ENCODE peak calls at places on chromosome 18, in nine cellular contexts. One of them, this sample, is unnamed.

GRCh38 chr18:31658670-31659573 is 25.5 kb downstream of the B4GALT6 start:
- DNase-seq in GDM1: peak
- DNase-seq in activated naive CD8-positive, alpha-beta T cell treated with anti-CD3 and anti-CD28 coated beads, Interleukin-2, amount 10 ng/mL, durations not matched to agents 7 days and 5 days: no peak
- DNase-seq in NCI-H1417 treated with DMSO at 0.1 percent for 48 hours: no peak
- DNase-seq in mucosa of gallbladder: no peak
- DNase-seq in RWPE1: no peak
- DNase-seq in nephron progenitor cell: no peak
- DNase-seq in dermis microvascular lymphatic vessel endothelial cell: peak
- DNase-seq in hypothalamus: no peak
- DNase-seq in this sample: no peak

GRCh38 chr18:77765468-77765867 is 515.8 kb downstream of the GALR1 start:
- DNase-seq in GDM1: peak
- DNase-seq in activated naive CD8-positive, alpha-beta T cell treated with anti-CD3 and anti-CD28 coated beads, Interleukin-2, amount 10 ng/mL, durations not matched to agents 7 days and 5 days: no peak
- DNase-seq in NCI-H1417 treated with DMSO at 0.1 percent for 48 hours: peak
- DNase-seq in mucosa of gallbladder: peak
- DNase-seq in RWPE1: peak
- DNase-seq in nephron progenitor cell: peak
- DNase-seq in dermis microvascular lymphatic vessel endothelial cell: no peak
- DNase-seq in hypothalamus: peak
- DNase-seq in this sample: peak

GRCh38 chr18:59848002-59848401 is 51.8 kb upstream of the PMAIP1 start:
- DNase-seq in GDM1: no peak
- DNase-seq in activated naive CD8-positive, alpha-beta T cell treated with anti-CD3 and anti-CD28 coated beads, Interleukin-2, amount 10 ng/mL, durations not matched to agents 7 days and 5 days: no peak
- DNase-seq in NCI-H1417 treated with DMSO at 0.1 percent for 48 hours: no peak
- DNase-seq in mucosa of gallbladder: no peak
- DNase-seq in RWPE1: no peak
- DNase-seq in nephron progenitor cell: no peak
- DNase-seq in dermis microvascular lymphatic vessel endothelial cell: no peak
- DNase-seq in hypothalamus: no peak
- DNase-seq in this sample: no peak

GRCh38 chr18:3623769-3624545 is 174.0 kb downstream of the TGIF1 start:
- DNase-seq in GDM1: no peak
- DNase-seq in activated naive CD8-positive, alpha-beta T cell treated with anti-CD3 and anti-CD28 coated beads, Interleukin-2, amount 10 ng/mL, durations not matched to agents 7 days and 5 days: no peak
- DNase-seq in NCI-H1417 treated with DMSO at 0.1 percent for 48 hours: no peak
- DNase-seq in mucosa of gallbladder: peak
- DNase-seq in RWPE1: peak
- DNase-seq in nephron progenitor cell: peak
- DNase-seq in dermis microvascular lymphatic vessel endothelial cell: peak
- DNase-seq in hypothalamus: no peak
- DNase-seq in this sample: peak

GRCh38 chr18:49075697-49076096 is 124.9 kb upstream of the SMAD7 start:
- DNase-seq in GDM1: no peak
- DNase-seq in activated naive CD8-positive, alpha-beta T cell treated with anti-CD3 and anti-CD28 coated beads, Interleukin-2, amount 10 ng/mL, durations not matched to agents 7 days and 5 days: no peak
- DNase-seq in NCI-H1417 treated with DMSO at 0.1 percent for 48 hours: no peak
- DNase-seq in mucosa of gallbladder: no peak
- DNase-seq in RWPE1: no peak
- DNase-seq in nephron progenitor cell: no peak
- DNase-seq in dermis microvascular lymphatic vessel endothelial cell: no peak
- DNase-seq in hypothalamus: no peak
- DNase-seq in this sample: no peak

GRCh38 chr18:23837591-23837990 is 148.3 kb downstream of the LAMA3 start:
- DNase-seq in GDM1: no peak
- DNase-seq in activated naive CD8-positive, alpha-beta T cell treated with anti-CD3 and anti-CD28 coated beads, Interleukin-2, amount 10 ng/mL, durations not matched to agents 7 days and 5 days: no peak
- DNase-seq in NCI-H1417 treated with DMSO at 0.1 percent for 48 hours: no peak
- DNase-seq in mucosa of gallbladder: no peak
- DNase-seq in RWPE1: peak
- DNase-seq in nephron progenitor cell: no peak
- DNase-seq in dermis microvascular lymphatic vessel endothelial cell: peak
- DNase-seq in hypothalamus: no peak
- DNase-seq in this sample: no peak

GRCh38 chr18:77392323-77392722 is 142.7 kb downstream of the GALR1 start:
- DNase-seq in GDM1: no peak
- DNase-seq in activated naive CD8-positive, alpha-beta T cell treated with anti-CD3 and anti-CD28 coated beads, Interleukin-2, amount 10 ng/mL, durations not matched to agents 7 days and 5 days: no peak
- DNase-seq in NCI-H1417 treated with DMSO at 0.1 percent for 48 hours: no peak
- DNase-seq in mucosa of gallbladder: no peak
- DNase-seq in RWPE1: peak
- DNase-seq in nephron progenitor cell: no peak
- DNase-seq in dermis microvascular lymphatic vessel endothelial cell: no peak
- DNase-seq in hypothalamus: no peak
- DNase-seq in this sample: no peak

GRCh38 chr18:55402731-55403405 is 185.1 kb downstream of the TCF4 start:
- DNase-seq in GDM1: no peak
- DNase-seq in activated naive CD8-positive, alpha-beta T cell treated with anti-CD3 and anti-CD28 coated beads, Interleukin-2, amount 10 ng/mL, durations not matched to agents 7 days and 5 days: no peak
- DNase-seq in NCI-H1417 treated with DMSO at 0.1 percent for 48 hours: no peak
- DNase-seq in mucosa of gallbladder: no peak
- DNase-seq in RWPE1: no peak
- DNase-seq in nephron progenitor cell: no peak
- DNase-seq in dermis microvascular lymphatic vessel endothelial cell: peak
- DNase-seq in hypothalamus: no peak
- DNase-seq in this sample: no peak

GRCh38 chr18:58995663-58996062 is 131.0 kb downstream of the ZNF532 start:
- DNase-seq in GDM1: no peak
- DNase-seq in activated naive CD8-positive, alpha-beta T cell treated with anti-CD3 and anti-CD28 coated beads, Interleukin-2, amount 10 ng/mL, durations not matched to agents 7 days and 5 days: no peak
- DNase-seq in NCI-H1417 treated with DMSO at 0.1 percent for 48 hours: no peak
- DNase-seq in mucosa of gallbladder: no peak
- DNase-seq in RWPE1: no peak
- DNase-seq in nephron progenitor cell: no peak
- DNase-seq in dermis microvascular lymphatic vessel endothelial cell: no peak
- DNase-seq in hypothalamus: no peak
- DNase-seq in this sample: no peak

GRCh38 chr18:13173573-13173972 is 45.0 kb upstream of the LDLRAD4 start:
- DNase-seq in GDM1: no peak
- DNase-seq in activated naive CD8-positive, alpha-beta T cell treated with anti-CD3 and anti-CD28 coated beads, Interleukin-2, amount 10 ng/mL, durations not matched to agents 7 days and 5 days: no peak
- DNase-seq in NCI-H1417 treated with DMSO at 0.1 percent for 48 hours: no peak
- DNase-seq in mucosa of gallbladder: no peak
- DNase-seq in RWPE1: no peak
- DNase-seq in nephron progenitor cell: no peak
- DNase-seq in dermis microvascular lymphatic vessel endothelial cell: no peak
- DNase-seq in hypothalamus: no peak
- DNase-seq in this sample: no peak

GRCh38 chr18:55012041-55012440 is 52.8 kb upstream of the CCDC68 start:
- DNase-seq in GDM1: no peak
- DNase-seq in activated naive CD8-positive, alpha-beta T cell treated with anti-CD3 and anti-CD28 coated beads, Interleukin-2, amount 10 ng/mL, durations not matched to agents 7 days and 5 days: no peak
- DNase-seq in NCI-H1417 treated with DMSO at 0.1 percent for 48 hours: no peak
- DNase-seq in mucosa of gallbladder: no peak
- DNase-seq in RWPE1: no peak
- DNase-seq in nephron progenitor cell: no peak
- DNase-seq in dermis microvascular lymphatic vessel endothelial cell: no peak
- DNase-seq in hypothalamus: no peak
- DNase-seq in this sample: no peak

GRCh38 chr18:37403100-37403781 is 162.4 kb downstream of the CELF4 start:
- DNase-seq in GDM1: no peak
- DNase-seq in activated naive CD8-positive, alpha-beta T cell treated with anti-CD3 and anti-CD28 coated beads, Interleukin-2, amount 10 ng/mL, durations not matched to agents 7 days and 5 days: no peak
- DNase-seq in NCI-H1417 treated with DMSO at 0.1 percent for 48 hours: peak
- DNase-seq in mucosa of gallbladder: peak
- DNase-seq in RWPE1: peak
- DNase-seq in nephron progenitor cell: no peak
- DNase-seq in dermis microvascular lymphatic vessel endothelial cell: no peak
- DNase-seq in hypothalamus: no peak
- DNase-seq in this sample: no peak

GRCh38 chr18:6069539-6069938 is 174.2 kb upstream of the TMEM200C start:
- DNase-seq in GDM1: no peak
- DNase-seq in activated naive CD8-positive, alpha-beta T cell treated with anti-CD3 and anti-CD28 coated beads, Interleukin-2, amount 10 ng/mL, durations not matched to agents 7 days and 5 days: no peak
- DNase-seq in NCI-H1417 treated with DMSO at 0.1 percent for 48 hours: no peak
- DNase-seq in mucosa of gallbladder: no peak
- DNase-seq in RWPE1: no peak
- DNase-seq in nephron progenitor cell: no peak
- DNase-seq in dermis microvascular lymphatic vessel endothelial cell: no peak
- DNase-seq in hypothalamus: no peak
- DNase-seq in this sample: no peak

GRCh38 chr18:50454379-50455005 is 79.6 kb downstream of the SKA1 start:
- DNase-seq in GDM1: no peak
- DNase-seq in activated naive CD8-positive, alpha-beta T cell treated with anti-CD3 and anti-CD28 coated beads, Interleukin-2, amount 10 ng/mL, durations not matched to agents 7 days and 5 days: no peak
- DNase-seq in NCI-H1417 treated with DMSO at 0.1 percent for 48 hours: no peak
- DNase-seq in mucosa of gallbladder: no peak
- DNase-seq in RWPE1: no peak
- DNase-seq in nephron progenitor cell: no peak
- DNase-seq in dermis microvascular lymphatic vessel endothelial cell: no peak
- DNase-seq in hypothalamus: no peak
- DNase-seq in this sample: no peak

GRCh38 chr18:12046751-12047335 is 46.8 kb upstream of the ANKRD62 start:
- DNase-seq in GDM1: no peak
- DNase-seq in activated naive CD8-positive, alpha-beta T cell treated with anti-CD3 and anti-CD28 coated beads, Interleukin-2, amount 10 ng/mL, durations not matched to agents 7 days and 5 days: no peak
- DNase-seq in NCI-H1417 treated with DMSO at 0.1 percent for 48 hours: no peak
- DNase-seq in mucosa of gallbladder: no peak
- DNase-seq in RWPE1: no peak
- DNase-seq in nephron progenitor cell: no peak
- DNase-seq in dermis microvascular lymphatic vessel endothelial cell: no peak
- DNase-seq in hypothalamus: no peak
- DNase-seq in this sample: no peak

GRCh38 chr18:51070545-51070944 is 40.5 kb downstream of the SMAD4 start:
- DNase-seq in GDM1: no peak
- DNase-seq in activated naive CD8-positive, alpha-beta T cell treated with anti-CD3 and anti-CD28 coated beads, Interleukin-2, amount 10 ng/mL, durations not matched to agents 7 days and 5 days: no peak
- DNase-seq in NCI-H1417 treated with DMSO at 0.1 percent for 48 hours: no peak
- DNase-seq in mucosa of gallbladder: no peak
- DNase-seq in RWPE1: peak
- DNase-seq in nephron progenitor cell: no peak
- DNase-seq in dermis microvascular lymphatic vessel endothelial cell: no peak
- DNase-seq in hypothalamus: no peak
- DNase-seq in this sample: no peak

GRCh38 chr18:3649135-3649558 is 199.2 kb downstream of the TGIF1 start:
- DNase-seq in GDM1: no peak
- DNase-seq in activated naive CD8-positive, alpha-beta T cell treated with anti-CD3 and anti-CD28 coated beads, Interleukin-2, amount 10 ng/mL, durations not matched to agents 7 days and 5 days: no peak
- DNase-seq in NCI-H1417 treated with DMSO at 0.1 percent for 48 hours: no peak
- DNase-seq in mucosa of gallbladder: no peak
- DNase-seq in RWPE1: no peak
- DNase-seq in nephron progenitor cell: no peak
- DNase-seq in dermis microvascular lymphatic vessel endothelial cell: no peak
- DNase-seq in hypothalamus: no peak
- DNase-seq in this sample: no peak

GRCh38 chr18:33135951-33136660 is 304.4 kb downstream of the CCDC178 start:
- DNase-seq in GDM1: no peak
- DNase-seq in activated naive CD8-positive, alpha-beta T cell treated with anti-CD3 and anti-CD28 coated beads, Interleukin-2, amount 10 ng/mL, durations not matched to agents 7 days and 5 days: no peak
- DNase-seq in NCI-H1417 treated with DMSO at 0.1 percent for 48 hours: no peak
- DNase-seq in mucosa of gallbladder: no peak
- DNase-seq in RWPE1: no peak
- DNase-seq in nephron progenitor cell: no peak
- DNase-seq in dermis microvascular lymphatic vessel endothelial cell: peak
- DNase-seq in hypothalamus: no peak
- DNase-seq in this sample: no peak

GRCh38 chr18:8912348-8913057 is 190.0 kb upstream of the NDUFV2 start:
- DNase-seq in GDM1: no peak
- DNase-seq in activated naive CD8-positive, alpha-beta T cell treated with anti-CD3 and anti-CD28 coated beads, Interleukin-2, amount 10 ng/mL, durations not matched to agents 7 days and 5 days: no peak
- DNase-seq in NCI-H1417 treated with DMSO at 0.1 percent for 48 hours: no peak
- DNase-seq in mucosa of gallbladder: no peak
- DNase-seq in RWPE1: no peak
- DNase-seq in nephron progenitor cell: peak
- DNase-seq in dermis microvascular lymphatic vessel endothelial cell: no peak
- DNase-seq in hypothalamus: no peak
- DNase-seq in this sample: no peak

GRCh38 chr18:48098538-48098937 is 168.1 kb upstream of the SMAD2 start:
- DNase-seq in GDM1: no peak
- DNase-seq in activated naive CD8-positive, alpha-beta T cell treated with anti-CD3 and anti-CD28 coated beads, Interleukin-2, amount 10 ng/mL, durations not matched to agents 7 days and 5 days: no peak
- DNase-seq in NCI-H1417 treated with DMSO at 0.1 percent for 48 hours: no peak
- DNase-seq in mucosa of gallbladder: no peak
- DNase-seq in RWPE1: no peak
- DNase-seq in nephron progenitor cell: no peak
- DNase-seq in dermis microvascular lymphatic vessel endothelial cell: no peak
- DNase-seq in hypothalamus: no peak
- DNase-seq in this sample: no peak

GRCh38 chr18:54215069-54215468 is 9.4 kb downstream of the MBD2 start:
- DNase-seq in GDM1: no peak
- DNase-seq in activated naive CD8-positive, alpha-beta T cell treated with anti-CD3 and anti-CD28 coated beads, Interleukin-2, amount 10 ng/mL, durations not matched to agents 7 days and 5 days: no peak
- DNase-seq in NCI-H1417 treated with DMSO at 0.1 percent for 48 hours: no peak
- DNase-seq in mucosa of gallbladder: no peak
- DNase-seq in RWPE1: no peak
- DNase-seq in nephron progenitor cell: no peak
- DNase-seq in dermis microvascular lymphatic vessel endothelial cell: no peak
- DNase-seq in hypothalamus: no peak
- DNase-seq in this sample: no peak

GRCh38 chr18:34862561-34862960 is 152.5 kb downstream of the DTNA start:
- DNase-seq in GDM1: no peak
- DNase-seq in activated naive CD8-positive, alpha-beta T cell treated with anti-CD3 and anti-CD28 coated beads, Interleukin-2, amount 10 ng/mL, durations not matched to agents 7 days and 5 days: no peak
- DNase-seq in NCI-H1417 treated with DMSO at 0.1 percent for 48 hours: no peak
- DNase-seq in mucosa of gallbladder: no peak
- DNase-seq in RWPE1: no peak
- DNase-seq in nephron progenitor cell: no peak
- DNase-seq in dermis microvascular lymphatic vessel endothelial cell: no peak
- DNase-seq in hypothalamus: no peak
- DNase-seq in this sample: no peak

GRCh38 chr18:22015156-22015555 is 154.2 kb upstream of the GATA6 start:
- DNase-seq in GDM1: no peak
- DNase-seq in activated naive CD8-positive, alpha-beta T cell treated with anti-CD3 and anti-CD28 coated beads, Interleukin-2, amount 10 ng/mL, durations not matched to agents 7 days and 5 days: no peak
- DNase-seq in NCI-H1417 treated with DMSO at 0.1 percent for 48 hours: no peak
- DNase-seq in mucosa of gallbladder: no peak
- DNase-seq in RWPE1: no peak
- DNase-seq in nephron progenitor cell: no peak
- DNase-seq in dermis microvascular lymphatic vessel endothelial cell: no peak
- DNase-seq in hypothalamus: no peak
- DNase-seq in this sample: no peak

GRCh38 chr18:79702906-79703305 is 23.3 kb downstream of the CTDP1 start:
- DNase-seq in GDM1: no peak
- DNase-seq in activated naive CD8-positive, alpha-beta T cell treated with anti-CD3 and anti-CD28 coated beads, Interleukin-2, amount 10 ng/mL, durations not matched to agents 7 days and 5 days: no peak
- DNase-seq in NCI-H1417 treated with DMSO at 0.1 percent for 48 hours: no peak
- DNase-seq in mucosa of gallbladder: no peak
- DNase-seq in RWPE1: no peak
- DNase-seq in nephron progenitor cell: no peak
- DNase-seq in dermis microvascular lymphatic vessel endothelial cell: no peak
- DNase-seq in hypothalamus: no peak
- DNase-seq in this sample: no peak

GRCh38 chr18:6624271-6624670 is 105.2 kb upstream of the ARHGAP28 start:
- DNase-seq in GDM1: no peak
- DNase-seq in activated naive CD8-positive, alpha-beta T cell treated with anti-CD3 and anti-CD28 coated beads, Interleukin-2, amount 10 ng/mL, durations not matched to agents 7 days and 5 days: no peak
- DNase-seq in NCI-H1417 treated with DMSO at 0.1 percent for 48 hours: no peak
- DNase-seq in mucosa of gallbladder: no peak
- DNase-seq in RWPE1: peak
- DNase-seq in nephron progenitor cell: no peak
- DNase-seq in dermis microvascular lymphatic vessel endothelial cell: no peak
- DNase-seq in hypothalamus: no peak
- DNase-seq in this sample: peak

GRCh38 chr18:62505669-62506494 is 16.9 kb upstream of the ZCCHC2 start:
- DNase-seq in GDM1: peak
- DNase-seq in activated naive CD8-positive, alpha-beta T cell treated with anti-CD3 and anti-CD28 coated beads, Interleukin-2, amount 10 ng/mL, durations not matched to agents 7 days and 5 days: peak
- DNase-seq in NCI-H1417 treated with DMSO at 0.1 percent for 48 hours: no peak
- DNase-seq in mucosa of gallbladder: no peak
- DNase-seq in RWPE1: no peak
- DNase-seq in nephron progenitor cell: no peak
- DNase-seq in dermis microvascular lymphatic vessel endothelial cell: peak
- DNase-seq in hypothalamus: no peak
- DNase-seq in this sample: peak

GRCh38 chr18:56716692-56717146 is 65.6 kb downstream of the WDR7 start:
- DNase-seq in GDM1: no peak
- DNase-seq in activated naive CD8-positive, alpha-beta T cell treated with anti-CD3 and anti-CD28 coated beads, Interleukin-2, amount 10 ng/mL, durations not matched to agents 7 days and 5 days: no peak
- DNase-seq in NCI-H1417 treated with DMSO at 0.1 percent for 48 hours: no peak
- DNase-seq in mucosa of gallbladder: no peak
- DNase-seq in RWPE1: no peak
- DNase-seq in nephron progenitor cell: no peak
- DNase-seq in dermis microvascular lymphatic vessel endothelial cell: no peak
- DNase-seq in hypothalamus: no peak
- DNase-seq in this sample: no peak

GRCh38 chr18:63831080-63831788 is 56.0 kb downstream of the SERPINB7 start:
- DNase-seq in GDM1: peak
- DNase-seq in activated naive CD8-positive, alpha-beta T cell treated with anti-CD3 and anti-CD28 coated beads, Interleukin-2, amount 10 ng/mL, durations not matched to agents 7 days and 5 days: no peak
- DNase-seq in NCI-H1417 treated with DMSO at 0.1 percent for 48 hours: no peak
- DNase-seq in mucosa of gallbladder: no peak
- DNase-seq in RWPE1: no peak
- DNase-seq in nephron progenitor cell: no peak
- DNase-seq in dermis microvascular lymphatic vessel endothelial cell: no peak
- DNase-seq in hypothalamus: no peak
- DNase-seq in this sample: no peak

GRCh38 chr18:75530118-75530517 is 102.6 kb upstream of the SMIM21 start:
- DNase-seq in GDM1: no peak
- DNase-seq in activated naive CD8-positive, alpha-beta T cell treated with anti-CD3 and anti-CD28 coated beads, Interleukin-2, amount 10 ng/mL, durations not matched to agents 7 days and 5 days: no peak
- DNase-seq in NCI-H1417 treated with DMSO at 0.1 percent for 48 hours: no peak
- DNase-seq in mucosa of gallbladder: no peak
- DNase-seq in RWPE1: no peak
- DNase-seq in nephron progenitor cell: no peak
- DNase-seq in dermis microvascular lymphatic vessel endothelial cell: no peak
- DNase-seq in hypothalamus: no peak
- DNase-seq in this sample: no peak

GRCh38 chr18:55251186-55251995 is 292.1 kb upstream of the CCDC68 start:
- DNase-seq in GDM1: no peak
- DNase-seq in activated naive CD8-positive, alpha-beta T cell treated with anti-CD3 and anti-CD28 coated beads, Interleukin-2, amount 10 ng/mL, durations not matched to agents 7 days and 5 days: no peak
- DNase-seq in NCI-H1417 treated with DMSO at 0.1 percent for 48 hours: no peak
- DNase-seq in mucosa of gallbladder: no peak
- DNase-seq in RWPE1: no peak
- DNase-seq in nephron progenitor cell: peak
- DNase-seq in dermis microvascular lymphatic vessel endothelial cell: peak
- DNase-seq in hypothalamus: no peak
- DNase-seq in this sample: peak

GRCh38 chr18:62937065-62937464 is 221.7 kb downstream of the PHLPP1 start:
- DNase-seq in GDM1: no peak
- DNase-seq in activated naive CD8-positive, alpha-beta T cell treated with anti-CD3 and anti-CD28 coated beads, Interleukin-2, amount 10 ng/mL, durations not matched to agents 7 days and 5 days: no peak
- DNase-seq in NCI-H1417 treated with DMSO at 0.1 percent for 48 hours: no peak
- DNase-seq in mucosa of gallbladder: no peak
- DNase-seq in RWPE1: no peak
- DNase-seq in nephron progenitor cell: no peak
- DNase-seq in dermis microvascular lymphatic vessel endothelial cell: no peak
- DNase-seq in hypothalamus: no peak
- DNase-seq in this sample: no peak

This sample was measured in LoVo.